ENCODE peak calls at places on chromosome 17, in eight cellular contexts. One of them, this sample, is unnamed.

GRCh38 chr17:29616300-29617048 is 6.2 kb downstream of the CORO6 start:
- DNase-seq in kidney tubule cell: no peak
- DNase-seq in cerebellar nuclear complex: no peak
- DNase-seq in NCI-H510A treated with DMSO at 0.1 percent for 48 hours: no peak
- DNase-seq in HTR-8/SVneo: no peak
- DNase-seq in NAMALWA: no peak
- DNase-seq in cardiac muscle cell: no peak
- DNase-seq in EL: no peak
- DNase-seq in this sample: peak

GRCh38 chr17:78935419-78936323 is 10.5 kb upstream of the TIMP2 start:
- DNase-seq in kidney tubule cell: peak
- DNase-seq in cerebellar nuclear complex: no peak
- DNase-seq in NCI-H510A treated with DMSO at 0.1 percent for 48 hours: no peak
- DNase-seq in HTR-8/SVneo: peak
- DNase-seq in NAMALWA: no peak
- DNase-seq in cardiac muscle cell: peak
- DNase-seq in EL: peak
- DNase-seq in this sample: peak

GRCh38 chr17:28973414-28973813 is 22.1 kb upstream of the PHF12 start:
- DNase-seq in kidney tubule cell: no peak
- DNase-seq in cerebellar nuclear complex: no peak
- DNase-seq in NCI-H510A treated with DMSO at 0.1 percent for 48 hours: peak
- DNase-seq in HTR-8/SVneo: no peak
- DNase-seq in NAMALWA: no peak
- DNase-seq in cardiac muscle cell: peak
- DNase-seq in EL: peak
- DNase-seq in this sample: peak

GRCh38 chr17:71334041-71334781 is 786.6 kb upstream of the SOX9 start:
- DNase-seq in kidney tubule cell: no peak
- DNase-seq in cerebellar nuclear complex: no peak
- DNase-seq in NCI-H510A treated with DMSO at 0.1 percent for 48 hours: no peak
- DNase-seq in HTR-8/SVneo: no peak
- DNase-seq in NAMALWA: no peak
- DNase-seq in cardiac muscle cell: no peak
- DNase-seq in EL: no peak
- DNase-seq in this sample: peak

GRCh38 chr17:77755410-77755963 is 203.0 kb upstream of the TNRC6C start:
- DNase-seq in kidney tubule cell: no peak
- DNase-seq in cerebellar nuclear complex: no peak
- DNase-seq in NCI-H510A treated with DMSO at 0.1 percent for 48 hours: no peak
- DNase-seq in HTR-8/SVneo: no peak
- DNase-seq in NAMALWA: no peak
- DNase-seq in cardiac muscle cell: no peak
- DNase-seq in EL: peak
- DNase-seq in this sample: no peak

GRCh38 chr17:4966844-4967538 is 626 bp downstream of the SPAG7 start:
- DNase-seq in kidney tubule cell: peak
- DNase-seq in cerebellar nuclear complex: peak
- DNase-seq in NCI-H510A treated with DMSO at 0.1 percent for 48 hours: peak
- DNase-seq in HTR-8/SVneo: peak
- DNase-seq in NAMALWA: peak
- DNase-seq in cardiac muscle cell: peak
- DNase-seq in EL: peak
- DNase-seq in this sample: peak

GRCh38 chr17:8073627-8074485 is 13.7 kb downstream of the ALOX12B start:
- DNase-seq in kidney tubule cell: peak
- DNase-seq in cerebellar nuclear complex: no peak
- DNase-seq in NCI-H510A treated with DMSO at 0.1 percent for 48 hours: peak
- DNase-seq in HTR-8/SVneo: peak
- DNase-seq in NAMALWA: peak
- DNase-seq in cardiac muscle cell: peak
- DNase-seq in EL: peak
- DNase-seq in this sample: peak

GRCh38 chr17:82602986-82603385 is 45.3 kb downstream of the WDR45B start:
- DNase-seq in kidney tubule cell: no peak
- DNase-seq in cerebellar nuclear complex: no peak
- DNase-seq in NCI-H510A treated with DMSO at 0.1 percent for 48 hours: no peak
- DNase-seq in HTR-8/SVneo: no peak
- DNase-seq in NAMALWA: no peak
- DNase-seq in cardiac muscle cell: no peak
- DNase-seq in EL: no peak
- DNase-seq in this sample: no peak

GRCh38 chr17:51802544-51802943 is 356.0 kb downstream of the CA10 start:
- DNase-seq in kidney tubule cell: no peak
- DNase-seq in cerebellar nuclear complex: no peak
- DNase-seq in NCI-H510A treated with DMSO at 0.1 percent for 48 hours: no peak
- DNase-seq in HTR-8/SVneo: no peak
- DNase-seq in NAMALWA: no peak
- DNase-seq in cardiac muscle cell: no peak
- DNase-seq in EL: no peak
- DNase-seq in this sample: no peak

GRCh38 chr17:33981713-33982601 is 273.1 kb upstream of the CCL2 start:
- DNase-seq in kidney tubule cell: no peak
- DNase-seq in cerebellar nuclear complex: no peak
- DNase-seq in NCI-H510A treated with DMSO at 0.1 percent for 48 hours: no peak
- DNase-seq in HTR-8/SVneo: no peak
- DNase-seq in NAMALWA: no peak
- DNase-seq in cardiac muscle cell: no peak
- DNase-seq in EL: no peak
- DNase-seq in this sample: peak

GRCh38 chr17:66947311-66947710 is 17.2 kb upstream of the CACNG4 start:
- DNase-seq in kidney tubule cell: no peak
- DNase-seq in cerebellar nuclear complex: no peak
- DNase-seq in NCI-H510A treated with DMSO at 0.1 percent for 48 hours: no peak
- DNase-seq in HTR-8/SVneo: no peak
- DNase-seq in NAMALWA: no peak
- DNase-seq in cardiac muscle cell: no peak
- DNase-seq in EL: no peak
- DNase-seq in this sample: no peak

GRCh38 chr17:37131064-37131463 is 182.3 kb downstream of the AATF start:
- DNase-seq in kidney tubule cell: peak
- DNase-seq in cerebellar nuclear complex: no peak
- DNase-seq in NCI-H510A treated with DMSO at 0.1 percent for 48 hours: no peak
- DNase-seq in HTR-8/SVneo: no peak
- DNase-seq in NAMALWA: no peak
- DNase-seq in cardiac muscle cell: peak
- DNase-seq in EL: peak
- DNase-seq in this sample: no peak

GRCh38 chr17:80414508-80414802 is 512 bp upstream of the ENDOV start:
- DNase-seq in kidney tubule cell: no peak
- DNase-seq in cerebellar nuclear complex: no peak
- DNase-seq in NCI-H510A treated with DMSO at 0.1 percent for 48 hours: no peak
- DNase-seq in HTR-8/SVneo: peak
- DNase-seq in NAMALWA: peak
- DNase-seq in cardiac muscle cell: no peak
- DNase-seq in EL: no peak
- DNase-seq in this sample: peak

GRCh38 chr17:46742539-46743270 is 75.8 kb downstream of the WNT3 start:
- DNase-seq in kidney tubule cell: peak
- DNase-seq in cerebellar nuclear complex: no peak
- DNase-seq in NCI-H510A treated with DMSO at 0.1 percent for 48 hours: peak
- DNase-seq in HTR-8/SVneo: peak
- DNase-seq in NAMALWA: no peak
- DNase-seq in cardiac muscle cell: peak
- DNase-seq in EL: peak
- DNase-seq in this sample: peak

GRCh38 chr17:40177275-40177874 is at the start of gene RAPGEFL1:
- DNase-seq in kidney tubule cell: peak
- DNase-seq in cerebellar nuclear complex: no peak
- DNase-seq in NCI-H510A treated with DMSO at 0.1 percent for 48 hours: peak
- DNase-seq in HTR-8/SVneo: no peak
- DNase-seq in NAMALWA: peak
- DNase-seq in cardiac muscle cell: peak
- DNase-seq in EL: peak
- DNase-seq in this sample: peak

This sample was measured in NCI-H69.